ENCODE peak calls at places on chromosomes 3 and 15, in six cellular contexts. One of them, this sample, is unnamed.

GRCh38 chr3:150538324-150539208 is 7.7 kb downstream of the SERP1 start:
- DNase-seq in H7: no peak
- DNase-seq in choroid plexus epithelial cell: no peak
- DNase-seq in A549: no peak
- DNase-seq in thoracic aorta: no peak
- DNase-seq in astrocyte of the spinal cord: no peak
- DNase-seq in this sample: no peak

GRCh38 chr3:75294124-75294523 is 370.0 kb upstream of the FRG2C start:
- DNase-seq in H7: peak; percentile 73
- DNase-seq in choroid plexus epithelial cell: peak; percentile 36
- DNase-seq in A549: peak; percentile 10
- DNase-seq in thoracic aorta: no peak
- DNase-seq in astrocyte of the spinal cord: peak; percentile 18
- DNase-seq in this sample: peak; percentile 6

GRCh38 chr15:58401991-58402649 is 29.7 kb upstream of the LIPC start:
- DNase-seq in H7: no peak
- DNase-seq in choroid plexus epithelial cell: no peak
- DNase-seq in A549: no peak
- DNase-seq in thoracic aorta: no peak
- DNase-seq in astrocyte of the spinal cord: no peak
- DNase-seq in this sample: no peak

GRCh38 chr3:38560284-38560683 is 64.1 kb downstream of the EXOG start:
- DNase-seq in H7: no peak
- DNase-seq in choroid plexus epithelial cell: no peak
- DNase-seq in A549: no peak
- DNase-seq in thoracic aorta: no peak
- DNase-seq in astrocyte of the spinal cord: no peak
- DNase-seq in this sample: no peak

GRCh38 chr15:34331809-34332208 is 5.8 kb downstream of the SLC12A6 start:
- DNase-seq in H7: no peak
- DNase-seq in choroid plexus epithelial cell: peak; percentile 39
- DNase-seq in A549: no peak
- DNase-seq in thoracic aorta: no peak
- DNase-seq in astrocyte of the spinal cord: peak; percentile 19
- DNase-seq in this sample: no peak

GRCh38 chr3:189300345-189300744 is 128.6 kb downstream of the TPRG1 start:
- DNase-seq in H7: no peak
- DNase-seq in choroid plexus epithelial cell: no peak
- DNase-seq in A549: no peak
- DNase-seq in thoracic aorta: no peak
- DNase-seq in astrocyte of the spinal cord: no peak
- DNase-seq in this sample: no peak

GRCh38 chr3:182259579-182259978 is 533.7 kb upstream of the ATP11B start:
- DNase-seq in H7: peak; percentile 40
- DNase-seq in choroid plexus epithelial cell: no peak
- DNase-seq in A549: no peak
- DNase-seq in thoracic aorta: no peak
- DNase-seq in astrocyte of the spinal cord: no peak
- DNase-seq in this sample: no peak

GRCh38 chr15:64507293-64507802 is 47.0 kb downstream of the ZNF609 start:
- DNase-seq in H7: no peak
- DNase-seq in choroid plexus epithelial cell: peak; percentile 96
- DNase-seq in A549: peak; percentile 42
- DNase-seq in thoracic aorta: peak; percentile 6
- DNase-seq in astrocyte of the spinal cord: peak; percentile 86
- DNase-seq in this sample: peak; percentile 69

GRCh38 chr15:69758810-69759410 is 306.3 kb downstream of the RPLP1 start:
- DNase-seq in H7: no peak
- DNase-seq in choroid plexus epithelial cell: peak; percentile 64
- DNase-seq in A549: no peak
- DNase-seq in thoracic aorta: no peak
- DNase-seq in astrocyte of the spinal cord: peak; percentile 33
- DNase-seq in this sample: no peak

GRCh38 chr15:101010781-101011180 is 91.6 kb downstream of the LRRK1 start:
- DNase-seq in H7: no peak
- DNase-seq in choroid plexus epithelial cell: no peak
- DNase-seq in A549: no peak
- DNase-seq in thoracic aorta: no peak
- DNase-seq in astrocyte of the spinal cord: no peak
- DNase-seq in this sample: no peak

GRCh38 chr3:110808630-110809029 is 263.0 kb upstream of the NECTIN3 start:
- DNase-seq in H7: no peak
- DNase-seq in choroid plexus epithelial cell: no peak
- DNase-seq in A549: no peak
- DNase-seq in thoracic aorta: no peak
- DNase-seq in astrocyte of the spinal cord: peak; percentile 34
- DNase-seq in this sample: no peak

GRCh38 chr15:69718916-69719315 is 266.3 kb downstream of the RPLP1 start:
- DNase-seq in H7: no peak
- DNase-seq in choroid plexus epithelial cell: no peak
- DNase-seq in A549: no peak
- DNase-seq in thoracic aorta: no peak
- DNase-seq in astrocyte of the spinal cord: no peak
- DNase-seq in this sample: no peak

GRCh38 chr3:117101697-117102096 is 392.1 kb downstream of the TUSC7 start:
- DNase-seq in H7: no peak
- DNase-seq in choroid plexus epithelial cell: no peak
- DNase-seq in A549: no peak
- DNase-seq in thoracic aorta: no peak
- DNase-seq in astrocyte of the spinal cord: no peak
- DNase-seq in this sample: no peak

GRCh38 chr3:149077638-149078037 is 8.7 kb downstream of the HLTF start:
- DNase-seq in H7: no peak
- DNase-seq in choroid plexus epithelial cell: peak; percentile 89
- DNase-seq in A549: no peak
- DNase-seq in thoracic aorta: no peak
- DNase-seq in astrocyte of the spinal cord: peak; percentile 68
- DNase-seq in this sample: no peak

GRCh38 chr15:69530234-69530633 is 77.6 kb downstream of the RPLP1 start:
- DNase-seq in H7: no peak
- DNase-seq in choroid plexus epithelial cell: no peak
- DNase-seq in A549: no peak
- DNase-seq in thoracic aorta: no peak
- DNase-seq in astrocyte of the spinal cord: no peak
- DNase-seq in this sample: no peak

GRCh38 chr15:41780266-41780665 is 6.0 kb downstream of the MAPKBP1 start:
- DNase-seq in H7: no peak
- DNase-seq in choroid plexus epithelial cell: no peak
- DNase-seq in A549: no peak
- DNase-seq in thoracic aorta: no peak
- DNase-seq in astrocyte of the spinal cord: no peak
- DNase-seq in this sample: no peak

GRCh38 chr15:41779662-41780157 is 5.4 kb downstream of the MAPKBP1 start:
- DNase-seq in H7: no peak
- DNase-seq in choroid plexus epithelial cell: no peak
- DNase-seq in A549: no peak
- DNase-seq in thoracic aorta: no peak
- DNase-seq in astrocyte of the spinal cord: no peak
- DNase-seq in this sample: no peak

GRCh38 chr15:41780727-41781126 is 6.4 kb downstream of the MAPKBP1 start:
- DNase-seq in H7: no peak
- DNase-seq in choroid plexus epithelial cell: no peak
- DNase-seq in A549: no peak
- DNase-seq in thoracic aorta: no peak
- DNase-seq in astrocyte of the spinal cord: no peak
- DNase-seq in this sample: no peak

GRCh38 chr15:41777421-41777973 is 3.2 kb downstream of the MAPKBP1 start:
- DNase-seq in H7: no peak
- DNase-seq in choroid plexus epithelial cell: no peak
- DNase-seq in A549: no peak
- DNase-seq in thoracic aorta: no peak
- DNase-seq in astrocyte of the spinal cord: peak; percentile 42
- DNase-seq in this sample: no peak

GRCh38 chr15:41778503-41778902 is 4.2 kb downstream of the MAPKBP1 start:
- DNase-seq in H7: no peak
- DNase-seq in choroid plexus epithelial cell: no peak
- DNase-seq in A549: no peak
- DNase-seq in thoracic aorta: no peak
- DNase-seq in astrocyte of the spinal cord: no peak
- DNase-seq in this sample: no peak
- H3K4me3 ChIP-seq in H7: no peak overlapping the region
- H3K4me3 ChIP-seq in choroid plexus epithelial cell: no peak overlapping the region
- H3K4me3 ChIP-seq in A549: no peak overlapping the region
- H3K4me3 ChIP-seq in thoracic aorta: no peak overlapping the region
- H3K4me3 ChIP-seq in astrocyte of the spinal cord: no peak overlapping the region
- H3K4me3 ChIP-seq in this sample: no peak overlapping the region

GRCh38 chr3:18778602-18779001 is 353.5 kb upstream of the SATB1 start:
- DNase-seq in H7: no peak
- DNase-seq in choroid plexus epithelial cell: no peak
- DNase-seq in A549: no peak
- DNase-seq in thoracic aorta: no peak
- DNase-seq in astrocyte of the spinal cord: no peak
- DNase-seq in this sample: no peak

GRCh38 chr3:18782191-18782590 is 357.1 kb upstream of the SATB1 start:
- DNase-seq in H7: no peak
- DNase-seq in choroid plexus epithelial cell: no peak
- DNase-seq in A549: no peak
- DNase-seq in thoracic aorta: no peak
- DNase-seq in astrocyte of the spinal cord: no peak
- DNase-seq in this sample: no peak

GRCh38 chr3:18779704-18780103 is 354.6 kb upstream of the SATB1 start:
- DNase-seq in H7: no peak
- DNase-seq in choroid plexus epithelial cell: no peak
- DNase-seq in A549: no peak
- DNase-seq in thoracic aorta: no peak
- DNase-seq in astrocyte of the spinal cord: no peak
- DNase-seq in this sample: no peak

GRCh38 chr3:18778094-18778493 is 353.0 kb upstream of the SATB1 start:
- DNase-seq in H7: no peak
- DNase-seq in choroid plexus epithelial cell: no peak
- DNase-seq in A549: no peak
- DNase-seq in thoracic aorta: no peak
- DNase-seq in astrocyte of the spinal cord: no peak
- DNase-seq in this sample: no peak

GRCh38 chr3:18780941-18781340 is 355.8 kb upstream of the SATB1 start:
- DNase-seq in H7: no peak
- DNase-seq in choroid plexus epithelial cell: no peak
- DNase-seq in A549: no peak
- DNase-seq in thoracic aorta: no peak
- DNase-seq in astrocyte of the spinal cord: no peak
- DNase-seq in this sample: no peak
- H3K4me3 ChIP-seq in H7: no peak overlapping the region
- H3K4me3 ChIP-seq in choroid plexus epithelial cell: no peak overlapping the region
- H3K4me3 ChIP-seq in A549: no peak overlapping the region
- H3K4me3 ChIP-seq in thoracic aorta: no peak overlapping the region
- H3K4me3 ChIP-seq in astrocyte of the spinal cord: no peak overlapping the region
- H3K4me3 ChIP-seq in this sample: no peak overlapping the region

GRCh38 chr15:89462198-89462912 is 34.0 kb downstream of the RHCG start:
- DNase-seq in H7: no peak
- DNase-seq in choroid plexus epithelial cell: peak; percentile 23
- DNase-seq in A549: peak; percentile 65
- DNase-seq in thoracic aorta: no peak
- DNase-seq in astrocyte of the spinal cord: peak; percentile 6
- DNase-seq in this sample: no peak
- H3K4me3 ChIP-seq in H7: no peak overlapping the region
- H3K4me3 ChIP-seq in choroid plexus epithelial cell: no peak overlapping the region
- H3K4me3 ChIP-seq in A549: no peak overlapping the region
- H3K4me3 ChIP-seq in thoracic aorta: no peak overlapping the region
- H3K4me3 ChIP-seq in astrocyte of the spinal cord: no peak overlapping the region
- H3K4me3 ChIP-seq in this sample: no peak overlapping the region

GRCh38 chr3:185327052-185327451 is 35.9 kb upstream of the MAP3K13 start:
- DNase-seq in H7: no peak
- DNase-seq in choroid plexus epithelial cell: no peak
- DNase-seq in A549: no peak
- DNase-seq in thoracic aorta: no peak
- DNase-seq in astrocyte of the spinal cord: no peak
- DNase-seq in this sample: no peak

GRCh38 chr3:185330644-185331043 is 32.3 kb upstream of the MAP3K13 start:
- DNase-seq in H7: no peak
- DNase-seq in choroid plexus epithelial cell: no peak
- DNase-seq in A549: no peak
- DNase-seq in thoracic aorta: no peak
- DNase-seq in astrocyte of the spinal cord: no peak
- DNase-seq in this sample: no peak

GRCh38 chr3:185325946-185326791 is 36.8 kb upstream of the MAP3K13 start:
- DNase-seq in H7: no peak
- DNase-seq in choroid plexus epithelial cell: peak; percentile 27
- DNase-seq in A549: no peak
- DNase-seq in thoracic aorta: no peak
- DNase-seq in astrocyte of the spinal cord: no peak
- DNase-seq in this sample: no peak

GRCh38 chr3:185330238-185330637 is 32.7 kb upstream of the MAP3K13 start:
- DNase-seq in H7: no peak
- DNase-seq in choroid plexus epithelial cell: no peak
- DNase-seq in A549: no peak
- DNase-seq in thoracic aorta: no peak
- DNase-seq in astrocyte of the spinal cord: no peak
- DNase-seq in this sample: no peak

DNA sequence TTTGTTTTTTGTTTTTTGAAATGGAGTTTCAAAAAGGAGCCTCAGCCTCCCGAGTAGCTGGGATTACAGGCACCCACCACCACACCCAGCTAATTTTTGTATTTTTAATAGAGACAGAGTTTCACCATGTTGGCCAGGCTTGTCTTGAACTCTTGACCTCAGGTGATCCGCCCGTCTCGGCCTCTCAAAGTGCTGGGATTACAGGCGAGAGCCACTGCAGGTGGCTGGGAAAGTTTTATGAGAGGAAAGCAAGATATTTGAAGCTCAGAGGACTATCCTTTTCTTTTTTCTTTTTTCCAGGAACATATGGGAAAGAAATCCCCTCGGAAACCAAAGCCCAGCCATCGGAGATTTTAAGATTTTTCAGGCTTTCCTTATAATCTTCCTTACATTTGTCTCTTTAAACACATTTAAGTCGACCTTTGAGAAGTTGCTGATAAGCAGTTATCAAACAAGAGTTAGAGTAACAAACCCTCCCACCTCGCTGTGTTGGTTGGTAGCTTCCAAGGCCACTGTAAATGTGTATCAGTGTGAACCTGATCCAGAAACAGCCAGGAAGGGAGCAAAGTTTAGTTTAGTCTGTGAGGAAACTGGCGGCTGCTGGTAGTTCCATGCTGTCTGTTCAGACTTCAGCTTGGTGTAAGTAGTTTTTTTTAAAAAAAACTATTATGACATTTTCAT is 34.5 kb upstream of the MAP3K13 start:
- DNase-seq in H7: no peak
- DNase-seq in choroid plexus epithelial cell: peak; percentile 35
- DNase-seq in A549: peak; percentile 67
- DNase-seq in thoracic aorta: no peak
- DNase-seq in astrocyte of the spinal cord: no peak
- DNase-seq in this sample: no peak
- H3K4me3 ChIP-seq in H7: no peak overlapping the region
- H3K4me3 ChIP-seq in choroid plexus epithelial cell: no peak overlapping the region
- H3K4me3 ChIP-seq in A549: peak overlapping the region; percentile 42
- H3K4me3 ChIP-seq in thoracic aorta: no peak overlapping the region
- H3K4me3 ChIP-seq in astrocyte of the spinal cord: no peak overlapping the region
- H3K4me3 ChIP-seq in this sample: no peak overlapping the region

DNA sequence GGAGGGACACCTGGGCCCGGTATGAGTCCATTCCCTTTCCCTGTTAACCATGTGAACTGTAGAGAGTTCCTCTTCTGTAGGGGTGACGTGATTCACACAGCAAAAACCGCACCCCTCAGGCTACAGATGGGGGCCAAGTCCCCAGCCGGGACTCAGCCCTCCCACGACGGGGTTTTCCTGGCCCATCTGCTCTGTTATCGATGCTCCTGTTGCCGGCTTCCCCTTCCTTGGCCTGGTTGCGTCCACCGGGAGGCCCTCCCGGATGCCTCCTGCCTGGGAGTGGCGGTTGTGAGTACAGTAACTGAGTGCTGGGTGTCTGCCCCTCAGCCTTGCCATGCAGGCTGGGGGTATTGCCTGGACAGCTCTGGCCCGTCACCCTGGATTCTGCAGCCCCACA is 792 bp upstream of the PLXNA1 start:
- DNase-seq in H7: no peak
- DNase-seq in choroid plexus epithelial cell: peak; percentile 19
- DNase-seq in A549: no peak
- DNase-seq in thoracic aorta: no peak
- DNase-seq in astrocyte of the spinal cord: peak; percentile 19
- DNase-seq in this sample: no peak
- H3K4me3 ChIP-seq in H7: peak overlapping the region; percentile 49
- H3K4me3 ChIP-seq in choroid plexus epithelial cell: peak overlapping the region; percentile 54
- H3K4me3 ChIP-seq in A549: peak overlapping the region; percentile 85
- H3K4me3 ChIP-seq in thoracic aorta: peak overlapping the region; percentile 74
- H3K4me3 ChIP-seq in astrocyte of the spinal cord: peak overlapping the region; percentile 41
- H3K4me3 ChIP-seq in this sample: peak overlapping the region; percentile 53